ENCODE peak calls at places on chromosomes 11 and 22, in six cellular contexts. Z is neuronal stem cell, Q is mesendoderm, X is H1, F is H9, N is mesenchymal stem cell. Y is an unnamed sample.

GRCh38 chr22:35838849-35839646 is 121.4 kb downstream of the APOL5 start:
- DNase-seq in Z (peak), Q (peak), X (no peak), F (no peak), N (peak), Y (peak)

GRCh38 chr11:73414977-73415492 is 38.8 kb downstream of the RELT start:
- DNase-seq in Z (no peak), Q (no peak), X (no peak), F (no peak), N (peak), Y (peak)

GRCh38 chr11:69352715-69353325 is 58.9 kb downstream of the MYEOV start:
- DNase-seq in Z (no peak), Q (peak), X (peak), F (no peak), N (peak), Y (peak)

GRCh38 chr11:70032470-70032795 is 45.7 kb upstream of the ANO1 start:
- DNase-seq in Z (no peak), Q (no peak), X (no peak), F (peak), N (no peak), Y (no peak)

GRCh38 chr11:123770712-123771111 is 16.4 kb upstream of the OR6X1 start:
- DNase-seq in Z (no peak), Q (no peak), X (no peak), F (no peak), N (no peak), Y (no peak)

GRCh38 chr11:129440028-129440630 is 64.5 kb downstream of the BARX2 start:
- DNase-seq in Z (no peak), Q (peak), X (peak), F (peak), N (no peak), Y (no peak)

GRCh38 chr22:20479612-20480196 is 15.9 kb downstream of the KLHL22 start:
- DNase-seq in Z (no peak), Q (no peak), X (no peak), F (no peak), N (no peak), Y (no peak)

GRCh38 chr11:120147950-120148270 is 10.0 kb upstream of the TRIM29 start:
- DNase-seq in Z (no peak), Q (no peak), X (no peak), F (no peak), N (no peak), Y (no peak)

GRCh38 chr11:68257477-68258362 is 14.1 kb downstream of the C11orf24 start:
- DNase-seq in Z (peak), Q (peak), X (peak), F (peak), N (peak), Y (peak)

GRCh38 chr11:21430532-21430931 is 761.1 kb downstream of the NELL1 start:
- DNase-seq in Z (no peak), Q (no peak), X (no peak), F (no peak), N (no peak), Y (no peak)

GRCh38 chr11:88359529-88359928 is 22.0 kb upstream of the CTSC start:
- DNase-seq in Z (no peak), Q (no peak), X (no peak), F (no peak), N (no peak), Y (no peak)

GRCh38 chr22:29479417-29480261 is at the start of gene NEFH:
- DNase-seq in Z (no peak), Q (no peak), X (no peak), F (peak), N (no peak), Y (no peak)

GRCh38 chr22:46081831-46082210 is 68.5 kb upstream of the PPARA start:
- DNase-seq in Z (no peak), Q (no peak), X (no peak), F (no peak), N (no peak), Y (no peak)

GRCh38 chr22:28800308-28801041 is at the start of gene XBP1:
- DNase-seq in Z (peak), Q (peak), X (peak), F (peak), N (peak), Y (peak)

GRCh38 chr11:13249992-13250391 is 27.6 kb upstream of the BMAL1 start:
- DNase-seq in Z (no peak), Q (peak), X (no peak), F (no peak), N (peak), Y (no peak)

GRCh38 chr11:13216019-13217006 is 61.3 kb upstream of the BMAL1 start:
- DNase-seq in Z (peak), Q (peak), X (no peak), F (peak), N (peak), Y (peak)

GRCh38 chr11:17387811-17388210 is 648 bp downstream of the KCNJ11 start:
- DNase-seq in Z (no peak), Q (no peak), X (no peak), F (no peak), N (no peak), Y (no peak)

GRCh38 chr11:129412501-129412900 is 36.9 kb downstream of the BARX2 start:
- DNase-seq in Z (no peak), Q (peak), X (no peak), F (no peak), N (no peak), Y (no peak)

GRCh38 chr11:19697721-19698121 is 14.9 kb upstream of the NAV2 start:
- DNase-seq in Z (no peak), Q (no peak), X (no peak), F (no peak), N (no peak), Y (no peak)

GRCh38 chr11:130485983-130486970 is 37.8 kb downstream of the ADAMTS15 start:
- DNase-seq in Z (no peak), Q (no peak), X (no peak), F (no peak), N (no peak), Y (no peak)

GRCh38 chr11:45607995-45608394 is 57.4 kb downstream of the CHST1 start:
- DNase-seq in Z (no peak), Q (no peak), X (no peak), F (no peak), N (peak), Y (no peak)

GRCh38 chr11:45609337-45609736 is 56.1 kb downstream of the CHST1 start:
- DNase-seq in Z (no peak), Q (no peak), X (no peak), F (no peak), N (no peak), Y (no peak)

GRCh38 chr11:45609902-45610301 is 55.5 kb downstream of the CHST1 start:
- DNase-seq in Z (no peak), Q (no peak), X (no peak), F (no peak), N (no peak), Y (no peak)

GRCh38 chr11:45614196-45614828 is 51.1 kb downstream of the CHST1 start:
- DNase-seq in Z (no peak), Q (no peak), X (no peak), F (no peak), N (no peak), Y (no peak)

GRCh38 chr11:45610627-45611026 is 54.8 kb downstream of the CHST1 start:
- DNase-seq in Z (no peak), Q (no peak), X (no peak), F (no peak), N (no peak), Y (no peak)
- H2BK15ac ChIP-seq in Z (peak), Q (no peak), X (no peak), F (no peak), N (no peak), Y (no peak)

GRCh38 chr11:110090466-110091026 is 2.6 kb upstream of the ZC3H12C start:
- DNase-seq in Z (no peak), Q (no peak), X (no peak), F (no peak), N (no peak), Y (no peak)

GRCh38 chr11:110094298-110095073 is 1.3 kb downstream of the ZC3H12C start:
- DNase-seq in Z (no peak), Q (no peak), X (no peak), F (no peak), N (no peak), Y (no peak)

GRCh38 chr11:110093407-110094297 is 460 bp downstream of the ZC3H12C start:
- DNase-seq in Z (peak), Q (peak), X (no peak), F (peak), N (peak), Y (peak)

GRCh38 chr11:110091995-110092576 is 1.1 kb upstream of the ZC3H12C start:
- DNase-seq in Z (no peak), Q (peak), X (no peak), F (no peak), N (no peak), Y (no peak)

DNA sequence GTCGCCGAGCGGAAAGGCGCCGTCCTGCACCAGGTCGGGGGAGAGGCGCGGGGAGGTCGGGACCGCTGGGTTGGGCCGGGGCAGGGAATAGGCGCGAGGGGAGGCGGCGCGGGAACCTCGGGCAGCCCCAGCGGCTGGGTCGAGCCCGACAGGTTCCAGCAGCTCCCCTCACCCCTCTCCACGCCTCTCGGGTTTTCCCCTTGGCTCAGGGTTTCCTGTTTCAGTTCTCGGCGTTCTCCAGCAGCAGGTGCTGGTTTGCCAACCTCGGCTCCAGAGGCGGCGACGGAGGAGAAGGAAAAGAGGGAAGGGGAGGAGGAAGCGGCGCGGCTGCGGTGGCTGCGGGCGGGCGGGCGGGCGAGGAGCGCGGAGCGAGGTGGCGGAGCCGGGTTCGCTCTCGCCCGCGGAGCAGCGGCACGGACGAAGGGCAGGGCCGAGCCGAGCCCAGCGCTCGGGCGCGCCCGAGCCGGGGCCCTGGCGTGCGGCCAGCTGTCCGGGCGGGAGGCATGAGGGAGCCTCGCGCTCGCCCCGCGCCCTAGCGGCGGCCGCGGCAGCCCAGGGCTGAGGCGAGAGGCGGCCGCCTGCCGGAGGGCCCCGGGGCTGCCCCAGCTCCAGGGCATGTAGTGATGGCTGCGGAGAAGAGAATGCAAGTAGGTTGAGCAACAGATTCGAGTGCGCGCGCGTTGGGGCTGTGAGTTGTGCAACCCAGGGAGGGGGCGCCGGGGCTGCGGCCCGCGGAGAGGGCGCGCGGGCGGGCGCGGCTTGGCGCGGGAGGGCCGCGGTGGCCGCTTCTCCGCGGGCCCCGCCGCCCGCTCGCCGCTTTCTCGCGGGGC is at the start of gene ZC3H12C:
- DNase-seq in Z (peak), Q (peak), X (peak), F (peak), N (peak), Y (peak)
- H2AK5ac ChIP-seq in Z (peak), Q (no peak), X (no peak), F (no peak), N (no peak), Y (peak)

GRCh38 chr11:65606876-65607613 is 7.0 kb downstream of the MAP3K11 start:
- DNase-seq in Z (peak), Q (peak), X (peak), F (peak), N (peak), Y (peak)
- H2BK15ac ChIP-seq in Z (peak), Q (no peak), X (peak), F (no peak), N (peak), Y (no peak)

DNA sequence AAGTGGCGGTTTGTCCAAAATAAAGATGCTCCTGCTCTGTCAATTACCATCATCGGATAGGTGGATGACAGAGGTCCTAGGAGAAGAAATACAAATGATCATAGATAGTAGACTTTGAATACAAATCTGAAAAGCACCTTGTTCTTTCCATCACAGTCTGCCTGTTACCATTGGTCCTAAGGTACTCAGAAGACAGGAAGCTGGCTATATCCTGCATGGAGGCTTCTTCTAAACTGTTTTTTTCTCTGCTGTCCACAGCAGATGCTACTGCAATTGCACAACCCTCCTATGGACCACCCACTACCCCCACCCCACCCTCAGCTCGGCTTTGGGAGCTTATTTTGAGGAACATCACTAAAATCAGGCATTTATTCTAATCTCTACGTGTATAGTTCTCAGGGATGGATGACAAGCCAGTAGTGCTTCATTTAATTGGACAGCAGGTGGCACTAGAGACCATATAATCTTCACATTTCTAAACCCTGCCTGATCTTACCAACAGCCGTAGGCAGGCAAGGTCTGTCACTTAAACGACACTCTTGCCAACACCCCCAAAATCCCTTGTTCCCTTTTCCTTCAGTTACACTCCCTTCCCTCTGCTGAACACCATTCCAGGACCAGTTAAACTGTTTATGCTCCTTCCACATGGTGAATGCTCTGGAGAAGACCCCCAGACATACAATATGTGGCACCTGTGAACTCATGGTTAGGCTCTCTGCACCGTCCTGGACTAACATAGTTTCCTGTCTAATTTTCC is 6.6 kb upstream of the PTS start:
- DNase-seq in Z (peak), Q (peak), X (no peak), F (peak), N (peak), Y (peak)
- H2AK5ac ChIP-seq in Z (no peak), Q (no peak), X (no peak), F (no peak), N (no peak), Y (no peak)

GRCh38 chr11:9613830-9614762 is 40.6 kb downstream of the WEE1 start:
- DNase-seq in Z (peak), Q (peak), X (no peak), F (peak), N (peak), Y (peak)

GRCh38 chr11:9616858-9617257 is 43.4 kb downstream of the WEE1 start:
- DNase-seq in Z (no peak), Q (no peak), X (no peak), F (no peak), N (no peak), Y (peak)

GRCh38 chr11:9616042-9616640 is 42.7 kb downstream of the WEE1 start:
- DNase-seq in Z (no peak), Q (no peak), X (no peak), F (no peak), N (peak), Y (peak)

GRCh38 chr11:9613118-9613829 is 39.8 kb downstream of the WEE1 start:
- DNase-seq in Z (peak), Q (peak), X (peak), F (peak), N (peak), Y (peak)

DNA sequence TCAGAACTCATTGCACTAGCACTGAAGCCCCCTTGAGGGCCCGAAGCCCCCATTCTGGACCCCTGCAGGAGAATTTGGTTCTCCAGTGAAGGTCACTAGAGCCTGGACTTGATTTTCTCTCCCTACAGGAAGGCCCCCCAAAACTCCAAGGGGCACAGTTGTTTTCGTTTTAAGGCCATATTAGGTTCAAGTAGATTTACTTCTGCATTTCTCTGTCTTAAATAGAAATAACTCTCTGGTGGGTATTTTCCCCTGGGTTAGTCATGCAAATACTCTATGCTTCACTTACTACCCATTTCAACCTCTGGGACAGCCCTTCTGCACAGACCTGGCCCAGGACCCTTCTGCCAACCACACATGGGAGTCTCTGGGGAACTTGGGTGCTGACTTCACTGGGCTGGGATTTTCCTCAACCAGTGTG is 41.6 kb downstream of the WEE1 start:
- DNase-seq in Z (no peak), Q (no peak), X (no peak), F (no peak), N (peak), Y (peak)
- H2BK15ac ChIP-seq in Z (no peak), Q (no peak), X (peak), F (no peak), N (no peak), Y (peak)

Y was measured in IMR-90.